ENCODE peak calls at places on chromosomes 12 and 14, in four cellular contexts. One of them, this sample, is unnamed.

GRCh38 chr12:124028560-124028935 is 55.5 kb downstream of the ZNF664 start:
- DNase-seq in adrenal gland: no peak
- DNase-seq in HCT116: no peak
- DNase-seq in CD4-positive, CD25-positive, alpha-beta regulatory T cell: no peak
- DNase-seq in this sample: no peak

GRCh38 chr12:29229937-29230336 is 80.9 kb downstream of the FAR2 start:
- DNase-seq in CD4-positive, CD25-positive, alpha-beta regulatory T cell: no peak
- DNase-seq in HCT116: no peak
- DNase-seq in adrenal gland: no peak
- DNase-seq in this sample: no peak

GRCh38 chr12:102067574-102068258 is 5.9 kb upstream of the WASHC3 start:
- DNase-seq in HCT116: no peak
- DNase-seq in CD4-positive, CD25-positive, alpha-beta regulatory T cell: no peak
- DNase-seq in adrenal gland: no peak
- DNase-seq in this sample: no peak

GRCh38 chr14:57066887-57067513 is 201.7 kb downstream of the EXOC5 start:
- DNase-seq in adrenal gland: no peak
- DNase-seq in CD4-positive, CD25-positive, alpha-beta regulatory T cell: no peak
- DNase-seq in HCT116: peak; percentile 12
- DNase-seq in this sample: peak; percentile 54

GRCh38 chr12:49482095-49483051 is 56.5 kb upstream of the KCNH3 start:
- DNase-seq in adrenal gland: no peak
- DNase-seq in HCT116: no peak
- DNase-seq in CD4-positive, CD25-positive, alpha-beta regulatory T cell: no peak
- DNase-seq in this sample: no peak

GRCh38 chr12:122852336-122853275 is 17.3 kb downstream of the HIP1R start:
- DNase-seq in adrenal gland: no peak
- DNase-seq in HCT116: no peak
- DNase-seq in CD4-positive, CD25-positive, alpha-beta regulatory T cell: no peak
- DNase-seq in this sample: no peak

GRCh38 chr12:5807090-5807414 is 138.0 kb downstream of the ANO2 start:
- DNase-seq in HCT116: peak; percentile 63
- DNase-seq in adrenal gland: no peak
- DNase-seq in CD4-positive, CD25-positive, alpha-beta regulatory T cell: no peak
- DNase-seq in this sample: no peak

GRCh38 chr12:111446044-111446581 is 40.4 kb downstream of the SH2B3 start:
- DNase-seq in adrenal gland: peak; percentile 31
- DNase-seq in CD4-positive, CD25-positive, alpha-beta regulatory T cell: no peak
- DNase-seq in HCT116: no peak
- DNase-seq in this sample: peak; percentile 71

GRCh38 chr14:71931492-71932228 is 569 bp upstream of the RGS6 start:
- DNase-seq in adrenal gland: no peak
- DNase-seq in CD4-positive, CD25-positive, alpha-beta regulatory T cell: no peak
- DNase-seq in HCT116: no peak
- DNase-seq in this sample: no peak

GRCh38 chr12:2318286-2318685 is 265.5 kb downstream of the CACNA1C start:
- DNase-seq in adrenal gland: no peak
- DNase-seq in HCT116: no peak
- DNase-seq in CD4-positive, CD25-positive, alpha-beta regulatory T cell: no peak
- DNase-seq in this sample: no peak

GRCh38 chr12:108572166-108572790 is 9.9 kb downstream of the ISCU start:
- DNase-seq in adrenal gland: no peak
- DNase-seq in CD4-positive, CD25-positive, alpha-beta regulatory T cell: no peak
- DNase-seq in HCT116: no peak
- DNase-seq in this sample: no peak

GRCh38 chr14:96782436-96782835 is 14.7 kb upstream of the VRK1 start:
- DNase-seq in HCT116: no peak
- DNase-seq in adrenal gland: no peak
- DNase-seq in CD4-positive, CD25-positive, alpha-beta regulatory T cell: no peak
- DNase-seq in this sample: no peak

GRCh38 chr14:29925106-29925722 is 2.4 kb downstream of the PRKD1 start:
- DNase-seq in CD4-positive, CD25-positive, alpha-beta regulatory T cell: no peak
- DNase-seq in HCT116: no peak
- DNase-seq in adrenal gland: no peak
- DNase-seq in this sample: no peak

GRCh38 chr14:97021001-97021400 is 223.8 kb downstream of the VRK1 start:
- DNase-seq in adrenal gland: no peak
- DNase-seq in CD4-positive, CD25-positive, alpha-beta regulatory T cell: no peak
- DNase-seq in HCT116: no peak
- DNase-seq in this sample: no peak

GRCh38 chr12:75759842-75760260 is 248.4 kb upstream of the KRR1 start:
- DNase-seq in HCT116: peak; percentile 76
- DNase-seq in adrenal gland: no peak
- DNase-seq in CD4-positive, CD25-positive, alpha-beta regulatory T cell: no peak
- DNase-seq in this sample: no peak

GRCh38 chr12:54159140-54159539 is 29.6 kb downstream of the SMUG1 start:
- DNase-seq in HCT116: peak; percentile 50
- DNase-seq in adrenal gland: no peak
- DNase-seq in CD4-positive, CD25-positive, alpha-beta regulatory T cell: no peak
- DNase-seq in this sample: no peak

GRCh38 chr12:109773384-109774011 is 59.7 kb downstream of the TRPV4 start:
- DNase-seq in CD4-positive, CD25-positive, alpha-beta regulatory T cell: no peak
- DNase-seq in HCT116: no peak
- DNase-seq in adrenal gland: peak; percentile 42
- DNase-seq in this sample: peak; percentile 25

GRCh38 chr12:6603095-6603567 is 4.0 kb downstream of the CHD4 start:
- DNase-seq in HCT116: no peak
- DNase-seq in CD4-positive, CD25-positive, alpha-beta regulatory T cell: peak; percentile 43
- DNase-seq in adrenal gland: peak; percentile 50
- DNase-seq in this sample: peak; percentile 19

GRCh38 chr12:68310370-68310769 is 21.8 kb downstream of the MDM1 start:
- DNase-seq in adrenal gland: no peak
- DNase-seq in CD4-positive, CD25-positive, alpha-beta regulatory T cell: no peak
- DNase-seq in HCT116: no peak
- DNase-seq in this sample: no peak

GRCh38 chr12:26239508-26240328 is 44.3 kb downstream of the SSPN start:
- DNase-seq in HCT116: peak; percentile 21
- DNase-seq in CD4-positive, CD25-positive, alpha-beta regulatory T cell: no peak
- DNase-seq in adrenal gland: peak; percentile 81
- DNase-seq in this sample: no peak

GRCh38 chr12:118981285-118982201 is at the start of gene SRRM4:
- DNase-seq in HCT116: no peak
- DNase-seq in CD4-positive, CD25-positive, alpha-beta regulatory T cell: no peak
- DNase-seq in adrenal gland: no peak
- DNase-seq in this sample: no peak

GRCh38 chr12:63980211-63980610 is 135.7 kb downstream of the SRGAP1 start:
- DNase-seq in adrenal gland: no peak
- DNase-seq in HCT116: no peak
- DNase-seq in CD4-positive, CD25-positive, alpha-beta regulatory T cell: no peak
- DNase-seq in this sample: no peak

GRCh38 chr12:12720637-12721250 is 3.6 kb downstream of the CDKN1B start:
- DNase-seq in HCT116: no peak
- DNase-seq in adrenal gland: no peak
- DNase-seq in CD4-positive, CD25-positive, alpha-beta regulatory T cell: no peak
- DNase-seq in this sample: no peak

GRCh38 chr12:73529231-73529630 is 1008.4 kb upstream of the ATXN7L3B start:
- DNase-seq in HCT116: no peak
- DNase-seq in adrenal gland: no peak
- DNase-seq in CD4-positive, CD25-positive, alpha-beta regulatory T cell: no peak
- DNase-seq in this sample: no peak

GRCh38 chr14:92792885-92793284 is 1.2 kb upstream of the GOLGA5 start:
- DNase-seq in HCT116: no peak
- DNase-seq in CD4-positive, CD25-positive, alpha-beta regulatory T cell: no peak
- DNase-seq in adrenal gland: no peak
- DNase-seq in this sample: no peak

GRCh38 chr12:24111101-24111500 is 161.6 kb upstream of the SOX5 start:
- DNase-seq in CD4-positive, CD25-positive, alpha-beta regulatory T cell: no peak
- DNase-seq in adrenal gland: no peak
- DNase-seq in HCT116: no peak
- DNase-seq in this sample: no peak

GRCh38 chr12:62724947-62725447 is 210.0 kb downstream of the PPM1H start:
- DNase-seq in adrenal gland: peak; percentile 30
- DNase-seq in CD4-positive, CD25-positive, alpha-beta regulatory T cell: no peak
- DNase-seq in HCT116: peak; percentile 99
- DNase-seq in this sample: peak; percentile 54

GRCh38 chr12:114306646-114307045 is 99.3 kb downstream of the TBX5 start:
- DNase-seq in HCT116: no peak
- DNase-seq in adrenal gland: no peak
- DNase-seq in CD4-positive, CD25-positive, alpha-beta regulatory T cell: no peak
- DNase-seq in this sample: no peak

GRCh38 chr14:105857223-105857815 is 330.9 kb downstream of the TMEM121 start:
- DNase-seq in HCT116: no peak
- DNase-seq in CD4-positive, CD25-positive, alpha-beta regulatory T cell: no peak
- DNase-seq in adrenal gland: peak; percentile 3
- DNase-seq in this sample: peak; percentile 5

GRCh38 chr12:56431850-56432249 is 17.4 kb downstream of the TIMELESS start:
- DNase-seq in HCT116: no peak
- DNase-seq in CD4-positive, CD25-positive, alpha-beta regulatory T cell: no peak
- DNase-seq in adrenal gland: no peak
- DNase-seq in this sample: no peak

GRCh38 chr12:54017845-54018607 is 9.2 kb downstream of the HOXC8 start:
- DNase-seq in adrenal gland: peak; percentile 84
- DNase-seq in CD4-positive, CD25-positive, alpha-beta regulatory T cell: peak; percentile 48
- DNase-seq in HCT116: peak; percentile 84
- DNase-seq in this sample: peak; percentile 63

GRCh38 chr12:6084261-6084968 is 40.1 kb downstream of the VWF start:
- DNase-seq in adrenal gland: peak; percentile 11
- DNase-seq in HCT116: peak; percentile 60
- DNase-seq in CD4-positive, CD25-positive, alpha-beta regulatory T cell: no peak
- DNase-seq in this sample: peak; percentile 15

GRCh38 chr12:115147916-115148315 is 463.9 kb upstream of the TBX3 start:
- DNase-seq in CD4-positive, CD25-positive, alpha-beta regulatory T cell: no peak
- DNase-seq in adrenal gland: no peak
- DNase-seq in HCT116: no peak
- DNase-seq in this sample: no peak

GRCh38 chr12:124898200-124898950 is 16.1 kb downstream of the UBC start:
- DNase-seq in HCT116: no peak
- DNase-seq in adrenal gland: peak; percentile 54
- DNase-seq in CD4-positive, CD25-positive, alpha-beta regulatory T cell: peak; percentile 48
- DNase-seq in this sample: peak; percentile 74

GRCh38 chr14:94578712-94579111 is 2.5 kb upstream of the SERPINA5 start:
- DNase-seq in CD4-positive, CD25-positive, alpha-beta regulatory T cell: no peak
- DNase-seq in HCT116: no peak
- DNase-seq in adrenal gland: no peak
- DNase-seq in this sample: no peak

GRCh38 chr14:94572637-94573303 is 8.5 kb upstream of the SERPINA5 start:
- DNase-seq in adrenal gland: no peak
- DNase-seq in HCT116: no peak
- DNase-seq in CD4-positive, CD25-positive, alpha-beta regulatory T cell: no peak
- DNase-seq in this sample: no peak

GRCh38 chr14:94574336-94574735 is 6.9 kb upstream of the SERPINA5 start:
- DNase-seq in CD4-positive, CD25-positive, alpha-beta regulatory T cell: no peak
- DNase-seq in HCT116: no peak
- DNase-seq in adrenal gland: no peak
- DNase-seq in this sample: no peak

GRCh38 chr14:94573706-94574105 is 7.5 kb upstream of the SERPINA5 start:
- DNase-seq in HCT116: no peak
- DNase-seq in CD4-positive, CD25-positive, alpha-beta regulatory T cell: no peak
- DNase-seq in adrenal gland: no peak
- DNase-seq in this sample: no peak

DNA sequence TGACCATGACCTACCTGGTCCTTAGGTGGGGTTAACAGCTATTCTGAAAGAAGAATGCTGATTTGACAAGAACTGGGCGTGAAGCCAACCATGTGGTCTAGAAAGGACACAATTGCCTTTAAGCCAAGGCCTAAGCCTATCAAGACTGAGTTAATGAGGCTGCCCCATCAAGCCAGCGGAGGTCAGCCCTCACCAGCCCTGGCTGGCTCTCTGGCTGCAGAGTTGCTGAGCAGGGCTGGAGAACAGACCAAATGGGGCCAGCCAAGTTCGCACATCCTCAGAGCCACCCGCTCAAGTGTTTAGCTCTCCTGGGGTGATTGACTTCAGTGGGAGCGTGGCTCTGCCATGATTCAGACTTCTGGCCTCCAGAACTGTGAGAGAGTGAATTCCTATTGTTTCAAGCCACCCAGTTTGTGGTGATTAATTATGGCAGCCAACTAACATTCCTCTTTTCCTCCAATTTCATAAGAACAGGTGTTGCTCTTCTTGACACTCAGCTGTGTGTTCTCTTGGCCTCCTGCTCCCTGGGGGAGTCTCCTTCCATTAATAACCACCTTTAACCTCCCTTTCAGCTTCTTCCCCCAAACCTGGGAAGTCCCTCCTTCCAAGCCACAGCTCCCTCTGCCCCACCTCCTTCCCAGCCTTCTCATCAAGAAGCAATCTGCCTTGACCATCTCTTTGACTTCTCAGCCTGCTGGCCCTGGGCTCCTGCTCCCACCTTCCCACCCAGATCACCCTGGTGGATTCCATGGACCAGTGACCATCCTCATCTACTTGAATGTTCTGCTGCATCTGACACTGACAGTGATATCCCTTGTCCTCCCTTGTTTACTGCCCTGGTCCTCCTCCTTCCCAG is 5.3 kb upstream of the SERPINA5 start:
- DNase-seq in adrenal gland: peak; percentile 48
- DNase-seq in HCT116: no peak
- DNase-seq in CD4-positive, CD25-positive, alpha-beta regulatory T cell: no peak
- DNase-seq in this sample: no peak
- H3K9me3 ChIP-seq in adrenal gland: no peaks in the 10 kb centered on the region
- H3K9me3 ChIP-seq in HCT116: no peaks in the 10 kb centered on the region
- H3K9me3 ChIP-seq in CD4-positive, CD25-positive, alpha-beta regulatory T cell: no peaks in the 10 kb centered on the region
- H3K9me3 ChIP-seq in this sample: no peaks in the 10 kb centered on the region

GRCh38 chr12:85662209-85662607 is 174.0 kb downstream of the RASSF9 start:
- DNase-seq in CD4-positive, CD25-positive, alpha-beta regulatory T cell: no peak
- DNase-seq in HCT116: no peak
- DNase-seq in adrenal gland: no peak
- DNase-seq in this sample: no peak
- H3K27ac ChIP-seq in CD4-positive, CD25-positive, alpha-beta regulatory T cell: no peak overlapping the region
- H3K27ac ChIP-seq in HCT116: no peak overlapping the region
- H3K27ac ChIP-seq in adrenal gland: no peak overlapping the region
- H3K27ac ChIP-seq in this sample: no peak overlapping the region

GRCh38 chr14:55126932-55127490 is 2.0 kb upstream of the LGALS3 start:
- DNase-seq in HCT116: no peak
- DNase-seq in CD4-positive, CD25-positive, alpha-beta regulatory T cell: no peak
- DNase-seq in adrenal gland: no peak
- DNase-seq in this sample: no peak
- H3K4me1 ChIP-seq in HCT116: peaks cover 43% of the 10 kb centered on the region
- H3K4me1 ChIP-seq in CD4-positive, CD25-positive, alpha-beta regulatory T cell: peaks cover 44% of the 10 kb centered on the region
- H3K4me1 ChIP-seq in adrenal gland: peaks cover 8% of the 10 kb centered on the region
- H3K4me1 ChIP-seq in this sample: peaks cover 69% of the 10 kb centered on the region

DNA sequence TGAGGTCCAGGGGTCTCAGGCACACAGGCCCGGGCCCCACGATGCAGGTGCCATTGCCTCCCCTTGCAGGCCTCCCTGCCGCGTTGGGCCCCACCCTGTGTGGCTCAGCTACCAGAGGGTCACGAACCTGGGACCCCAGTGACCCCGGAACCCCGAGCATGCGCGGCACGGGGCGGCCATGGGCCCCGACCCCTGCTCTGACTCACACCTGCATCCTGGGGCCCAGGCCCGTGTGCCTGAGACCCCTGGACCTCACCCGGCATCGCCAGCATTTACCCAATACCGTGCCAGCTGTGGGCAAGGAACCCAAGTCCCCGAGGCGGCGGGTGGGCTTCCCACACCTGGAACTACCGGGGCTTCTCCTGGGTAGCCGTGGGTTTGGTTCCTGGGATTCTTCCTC is 25.2 kb downstream of the KIF26A start:
- DNase-seq in HCT116: no peak
- DNase-seq in CD4-positive, CD25-positive, alpha-beta regulatory T cell: no peak
- DNase-seq in adrenal gland: no peak
- DNase-seq in this sample: no peak
- H3K9me3 ChIP-seq in HCT116: no peaks in the 10 kb centered on the region
- H3K9me3 ChIP-seq in CD4-positive, CD25-positive, alpha-beta regulatory T cell: no peaks in the 10 kb centered on the region
- H3K9me3 ChIP-seq in adrenal gland: no peaks in the 10 kb centered on the region
- H3K9me3 ChIP-seq in this sample: no peaks in the 10 kb centered on the region

This sample was measured in transverse colon.